ENCODE peak calls at places on chromosomes 2 and 18, in five cellular contexts. O is GM12878, Z is SK-N-SH, L is K562, K is HepG2. X is an unnamed sample.

GRCh38 chr2:10439971-10440370 is 8.2 kb downstream of the ODC1 start:
- DNase-seq in O (no peak), Z (no peak), L (peak), K (no peak), X (no peak)

GRCh38 chr2:217074576-217075224 is 214.8 kb upstream of the TNP1 start:
- DNase-seq in O (no peak), Z (no peak), L (no peak), K (no peak), X (no peak)

GRCh38 chr18:63366991-63367240 is at the start of gene KDSR:
- DNase-seq in O (no peak), Z (no peak), L (no peak), K (no peak), X (no peak)

GRCh38 chr2:175111200-175111657 is 56.8 kb downstream of the ATF2 start:
- DNase-seq in O (peak), Z (peak), L (peak), K (peak), X (peak)

GRCh38 chr18:47873625-47874024 is 56.8 kb downstream of the SMAD2 start:
- DNase-seq in O (no peak), Z (no peak), L (no peak), K (no peak), X (no peak)

GRCh38 chr18:48792611-48793368 is 158.0 kb downstream of the SMAD7 start:
- DNase-seq in O (no peak), Z (no peak), L (no peak), K (no peak), X (no peak)

GRCh38 chr2:15388406-15389325 is 172.5 kb downstream of the NBAS start:
- DNase-seq in O (no peak), Z (no peak), L (no peak), K (peak), X (no peak)

GRCh38 chr2:46858697-46859080 is 56.9 kb downstream of the MCFD2 start:
- DNase-seq in O (no peak), Z (no peak), L (no peak), K (no peak), X (no peak)

GRCh38 chr2:44097322-44097907 is 71.3 kb upstream of the PPM1B start:
- DNase-seq in O (no peak), Z (no peak), L (no peak), K (no peak), X (no peak)

GRCh38 chr2:60560734-60561649 is 7.5 kb upstream of the BCL11A start:
- DNase-seq in O (no peak), Z (no peak), L (peak), K (peak), X (no peak)

GRCh38 chr2:157839162-157839801 is 36.8 kb downstream of the ACVR1 start:
- DNase-seq in O (no peak), Z (peak), L (peak), K (peak), X (peak)

GRCh38 chr2:204545861-204546773 is 842 bp downstream of the PARD3B start:
- DNase-seq in O (no peak), Z (no peak), L (no peak), K (no peak), X (peak)

GRCh38 chr18:77086656-77087390 is 45.8 kb downstream of the MBP start:
- DNase-seq in O (no peak), Z (no peak), L (no peak), K (no peak), X (no peak)

GRCh38 chr18:9838144-9838877 is 47.5 kb upstream of the TXNDC2 start:
- DNase-seq in O (no peak), Z (no peak), L (no peak), K (no peak), X (no peak)
- TF ChIP-seq FOXM1 in O (no peak), Z (no peak), L (no peak), K (no peak), X (no peak)

DNA sequence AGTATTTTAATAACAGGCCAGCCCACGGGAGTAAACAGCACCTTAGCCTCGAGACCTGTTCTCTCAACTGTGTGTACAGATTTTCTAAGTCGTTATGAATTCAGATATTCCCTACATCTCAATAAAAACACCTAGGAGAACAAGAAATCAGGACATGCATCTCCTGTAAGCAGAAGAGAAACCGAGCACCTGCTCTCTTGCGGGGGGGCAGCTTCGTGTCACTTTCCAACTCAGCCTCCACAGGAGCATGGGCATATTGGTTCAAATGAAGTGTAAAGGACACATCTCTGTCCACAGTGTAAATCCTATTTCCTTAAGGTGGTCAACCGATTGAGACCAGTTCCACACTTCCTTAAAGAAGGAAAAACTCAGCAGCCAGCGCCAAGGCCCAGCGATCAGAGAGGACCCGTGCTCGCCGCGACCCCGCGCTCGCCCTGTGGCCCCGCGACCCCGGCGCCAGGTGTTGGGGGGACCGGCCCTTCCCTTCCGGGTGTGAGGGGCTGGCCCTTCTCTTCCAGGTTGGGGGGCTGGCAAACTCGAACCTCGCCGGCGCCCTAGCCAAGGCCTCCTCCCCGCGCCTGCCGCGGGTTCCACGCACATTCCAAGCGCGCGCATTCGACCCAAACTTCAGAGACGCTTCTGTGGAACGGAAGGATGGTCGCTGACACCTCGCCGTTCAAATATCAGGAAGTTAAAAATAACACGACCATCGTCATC is 652 bp downstream of the SH3YL1 start:
- DNase-seq in O (no peak), Z (no peak), L (no peak), K (no peak), X (no peak)
- TF ChIP-seq FOXM1 in O (no peak), Z (no peak), L (no peak), K (no peak), X (no peak)

GRCh38 chr2:7792031-7792651 is 874.9 kb downstream of the RNF144A start:
- DNase-seq in O (no peak), Z (no peak), L (no peak), K (peak), X (no peak)
- TF ChIP-seq FOXM1 in O (no peak), Z (no peak), L (no peak), K (no peak), X (no peak)

GRCh38 chr2:228590681-228591080 is 409.2 kb upstream of the SPHKAP start:
- DNase-seq in O (peak), Z (no peak), L (no peak), K (no peak), X (no peak)
- TF ChIP-seq FOXM1 in O (peak), Z (no peak), L (no peak), K (no peak), X (no peak)

X was measured in HEK293T.